ENCODE peak calls at places on chromosomes 6 and 20, in five cellular contexts. F is activated T-cell treated with anti-CD3 and anti-CD28 coated beads for 1 hour, O is mucosa of descending colon, L is ovary, N is osteoblast. A is an unnamed sample.

GRCh38 chr6:104686550-104687155 is 173.1 kb downstream of the HACE1 start:
- DNase-seq in N (no peak), O (no peak), L (no peak), F (no peak), A (no peak)

GRCh38 chr6:141513830-141514229 is 618.9 kb upstream of the GJE1 start:
- DNase-seq in O (no peak), N (no peak), L (no peak), F (no peak), A (no peak)

GRCh38 chr6:42423244-42423643 is 28.5 kb downstream of the TRERF1 start:
- DNase-seq in O (no peak), L (no peak), F (no peak), N (no peak), A (no peak)

GRCh38 chr20:32603046-32603726 is 18.1 kb upstream of the NOL4L start:
- DNase-seq in F (no peak), N (no peak), L (no peak), O (no peak), A (no peak)

GRCh38 chr20:40314278-40314677 is 374.8 kb downstream of the MAFB start:
- DNase-seq in O (no peak), N (no peak), F (no peak), L (no peak), A (no peak)

GRCh38 chr6:167855825-167856425 is 29.2 kb downstream of the AFDN start:
- DNase-seq in N (peak; percentile 85), F (no peak), L (no peak), O (no peak), A (no peak)

GRCh38 chr6:46790359-46790874 is 2.8 kb upstream of the MEP1A start:
- DNase-seq in N (no peak), F (no peak), O (no peak), L (no peak), A (no peak)

GRCh38 chr20:9460518-9460917 is 53.9 kb upstream of the LAMP5 start:
- DNase-seq in O (no peak), N (peak; percentile 58), F (no peak), L (no peak), A (no peak)

GRCh38 chr6:110475255-110475654 is 1.2 kb downstream of the SLC22A16 start:
- DNase-seq in O (no peak), N (no peak), F (no peak), L (no peak), A (no peak)

GRCh38 chr6:167787896-167788530 is 38.7 kb upstream of the AFDN start:
- DNase-seq in L (no peak), N (peak; percentile 34), F (no peak), O (no peak), A (peak; percentile 19)

GRCh38 chr6:53216301-53216700 is 67.7 kb upstream of the GCM1 start:
- DNase-seq in O (no peak), N (no peak), L (no peak), F (no peak), A (no peak)

GRCh38 chr6:111772274-111772780 is 100.9 kb downstream of the FYN start:
- DNase-seq in F (no peak), O (no peak), N (no peak), L (no peak), A (no peak)

GRCh38 chr20:12882832-12883506 is 125.8 kb upstream of the SPTLC3 start:
- DNase-seq in F (no peak), O (no peak), N (no peak), L (no peak), A (no peak)

GRCh38 chr6:135870722-135871121 is 19.2 kb downstream of the PDE7B start:
- DNase-seq in F (no peak), N (no peak), O (no peak), L (no peak), A (no peak)

GRCh38 chr20:60330461-60330860 is 372.2 kb downstream of the CDH26 start:
- DNase-seq in F (no peak), N (no peak), L (no peak), O (no peak), A (no peak)

GRCh38 chr6:136775548-136775947 is 16.7 kb downstream of the MAP3K5 start:
- DNase-seq in O (no peak), F (no peak), L (no peak), N (no peak), A (no peak)

GRCh38 chr6:24431045-24431451 is 28.3 kb downstream of the MRS2 start:
- DNase-seq in O (no peak), L (no peak), N (peak; percentile 82), F (no peak), A (no peak)

GRCh38 chr20:55103188-55103587 is 627.8 kb downstream of the DOK5 start:
- DNase-seq in N (no peak), L (no peak), F (no peak), O (peak; percentile 73), A (no peak)

GRCh38 chr20:63574156-63574828 is at the start of gene HELZ2:
- DNase-seq in L (peak; percentile 80), F (peak; percentile 59), N (peak; percentile 98), O (peak; percentile 87), A (peak; percentile 50)

GRCh38 chr20:1335961-1336698 is 7.2 kb upstream of the SDCBP2 start:
- DNase-seq in O (no peak), L (no peak), F (no peak), N (peak; percentile 35), A (no peak)

GRCh38 chr20:3276400-3277015 is 37.5 kb upstream of the SLC4A11 start:
- DNase-seq in O (no peak), N (no peak), L (no peak), F (no peak), A (no peak)

GRCh38 chr20:39903806-39904205 is 785.2 kb downstream of the MAFB start:
- DNase-seq in N (no peak), F (no peak), L (no peak), O (no peak), A (no peak)